ENCODE peak calls at places on chromosomes 1 and 21, in four cellular contexts. W, J, K and Q are unnamed samples.

GRCh38 chr21:38429011-38429410 is 69.3 kb downstream of the ERG start:
- DNase-seq in W (no peak), K (no peak), J (no peak), Q (no peak)

GRCh38 chr21:46122758-46123683 is 25.1 kb downstream of the COL6A2 start:
- DNase-seq in J (no peak), W (no peak), K (no peak), Q (no peak)

GRCh38 chr1:234162661-234163060 is 210.6 kb upstream of the COA6 start:
- DNase-seq in K (no peak), J (no peak), W (no peak), Q (no peak)

GRCh38 chr1:111804736-111805135 is 49.0 kb downstream of the DDX20 start:
- DNase-seq in J (no peak), K (no peak), W (no peak), Q (no peak)

GRCh38 chr1:14598007-14598497 is 433 bp upstream of the KAZN start:
- DNase-seq in W (no peak), J (no peak), K (no peak), Q (no peak)

GRCh38 chr1:151553659-151554058 is 13.6 kb downstream of the TUFT1 start:
- DNase-seq in J (peak; percentile 80), K (no peak), W (no peak), Q (peak; percentile 74)

GRCh38 chr1:204130178-204130577 is 21.7 kb downstream of the ETNK2 start:
- DNase-seq in W (no peak), J (peak; percentile 15), K (no peak), Q (no peak)

GRCh38 chr21:26795866-26796329 is 49.3 kb downstream of the ADAMTS1 start:
- DNase-seq in J (peak; percentile 90), K (no peak), W (peak; percentile 97), Q (peak; percentile 94)

GRCh38 chr1:233242827-233243483 is 52.6 kb downstream of the PCNX2 start:
- DNase-seq in K (no peak), J (no peak), W (no peak), Q (no peak)

GRCh38 chr1:101996830-101997485 is at the start of gene OLFM3:
- DNase-seq in K (no peak), W (no peak), J (peak; percentile 53), Q (no peak)

GRCh38 chr1:201088901-201089525 is 23.2 kb downstream of the CACNA1S start:
- DNase-seq in K (no peak), J (no peak), W (no peak), Q (no peak)

GRCh38 chr1:109906160-109906838 is 4.3 kb upstream of the CSF1 start:
- DNase-seq in K (peak; percentile 27), W (no peak), J (peak; percentile 17), Q (no peak)

GRCh38 chr1:204451352-204452124 is 39.9 kb upstream of the PPP1R15B start:
- DNase-seq in K (no peak), W (no peak), J (no peak), Q (no peak)

GRCh38 chr1:43284065-43284464 is 1.3 kb downstream of the C1orf210 start:
- DNase-seq in K (no peak), W (no peak), J (no peak), Q (no peak)

GRCh38 chr1:47178020-47178419 is 11.8 kb downstream of the PDZK1IP1 start:
- DNase-seq in K (no peak), J (no peak), W (no peak), Q (no peak)

GRCh38 chr1:156727914-156728598 is at the start of gene METTL25B:
- DNase-seq in J (peak; percentile 89), W (no peak), K (peak; percentile 61), Q (peak; percentile 75)

GRCh38 chr1:153805042-153805745 is 30.0 kb downstream of the SLC27A3 start:
- DNase-seq in K (peak; percentile 39), J (peak; percentile 88), W (no peak), Q (peak; percentile 85)

GRCh38 chr21:16407403-16408279 is 677.9 kb downstream of the USP25 start:
- DNase-seq in K (no peak), W (no peak), J (no peak), Q (no peak)

GRCh38 chr1:204438628-204439027 is 27.0 kb upstream of the PPP1R15B start:
- DNase-seq in W (peak; percentile 99), K (no peak), J (peak; percentile 98), Q (peak; percentile 98)

GRCh38 chr1:186896211-186896610 is 67.5 kb downstream of the PLA2G4A start:
- DNase-seq in W (no peak), K (no peak), J (no peak), Q (no peak)

GRCh38 chr21:17777321-17777720 is 41.8 kb downstream of the C21orf91 start:
- DNase-seq in W (no peak), K (no peak), J (peak; percentile 2), Q (no peak)

GRCh38 chr1:205225901-205226765 is 1.6 kb upstream of the TMCC2 start:
- DNase-seq in W (peak; percentile 47), K (no peak), J (no peak), Q (no peak)

GRCh38 chr1:184157396-184157747 is 105.8 kb downstream of the TSEN15 start:
- DNase-seq in W (no peak), J (no peak), K (no peak), Q (no peak)

GRCh38 chr1:230104395-230105244 is 37.6 kb downstream of the GALNT2 start:
- DNase-seq in J (peak; percentile 100), K (peak; percentile 41), W (peak; percentile 99), Q (peak; percentile 98)

GRCh38 chr1:155082301-155082940 is 3.8 kb downstream of the EFNA3 start:
- DNase-seq in W (no peak), J (no peak), K (no peak), Q (no peak)

GRCh38 chr21:45397381-45397780 is 7.6 kb upstream of the COL18A1 start:
- DNase-seq in K (no peak), J (no peak), W (no peak), Q (no peak)

GRCh38 chr1:45493116-45493697 is 2.2 kb upstream of the TESK2 start:
- DNase-seq in W (no peak), J (peak; percentile 67), K (peak; percentile 8), Q (peak; percentile 40)

GRCh38 chr1:235138821-235139220 is 10.2 kb upstream of the TOMM20 start:
- DNase-seq in K (no peak), J (no peak), W (no peak), Q (no peak)

GRCh38 chr1:66444438-66445265 is 89.3 kb upstream of the SGIP1 start:
- DNase-seq in W (no peak), K (no peak), J (no peak), Q (no peak)

GRCh38 chr1:111801071-111801850 is 45.6 kb downstream of the DDX20 start:
- DNase-seq in W (no peak), K (no peak), J (no peak), Q (no peak)

GRCh38 chr1:64933296-64934070 is 32.9 kb downstream of the JAK1 start:
- DNase-seq in W (peak; percentile 94), K (no peak), J (peak; percentile 91), Q (peak; percentile 95)

GRCh38 chr1:28803662-28804061 is 8.3 kb upstream of the OPRD1 start:
- DNase-seq in K (no peak), J (no peak), W (no peak), Q (no peak)

GRCh38 chr1:153465728-153466625 is 5.5 kb upstream of the S100A7 start:
- DNase-seq in W (no peak), K (peak; percentile 35), J (peak; percentile 57), Q (peak; percentile 7)

GRCh38 chr1:165116732-165117131 is 239.8 kb downstream of the LMX1A start:
- DNase-seq in W (no peak), J (peak; percentile 84), K (no peak), Q (peak; percentile 88)